ENCODE peak calls at places on chromosome 1, in seven cellular contexts. G is left ventricle myocardium inferior, O is fibroblast of lung, N is uterus, J is HL-60, V is neural progenitor cell, U is lower leg skin. A is an unnamed sample.

GRCh38 chr1:172581779-172582178 is 48.8 kb downstream of the SUCO start:
- DNase-seq in G (no peak), O (peak), N (no peak), J (no peak), V (no peak), U (no peak), A (no peak)

GRCh38 chr1:41588334-41588875 is 103.9 kb upstream of the EDN2 start:
- DNase-seq in G (no peak), O (no peak), N (no peak), J (no peak), V (no peak), U (no peak), A (no peak)

GRCh38 chr1:109996476-109996875 is 11.9 kb downstream of the AHCYL1 start:
- DNase-seq in G (no peak), O (peak), N (no peak), J (no peak), V (no peak), U (no peak), A (no peak)

GRCh38 chr1:60564196-60564595 is 490.6 kb upstream of the C1orf87 start:
- DNase-seq in G (no peak), O (no peak), N (no peak), J (no peak), V (no peak), U (no peak), A (no peak)

GRCh38 chr1:171226757-171227370 is 21.4 kb upstream of the FMO1 start:
- DNase-seq in G (no peak), O (peak), N (no peak), J (no peak), V (peak), U (peak), A (peak)

GRCh38 chr1:165580931-165581871 is 37.4 kb downstream of the LRRC52 start:
- DNase-seq in G (no peak), O (peak), N (no peak), J (no peak), V (no peak), U (no peak), A (no peak)

GRCh38 chr1:111603979-111604378 is 15.6 kb upstream of the RAP1A start:
- DNase-seq in G (no peak), O (no peak), N (no peak), J (no peak), V (no peak), U (no peak), A (no peak)

GRCh38 chr1:164188507-164188906 is 370.5 kb upstream of the PBX1 start:
- DNase-seq in G (no peak), O (no peak), N (no peak), J (no peak), V (peak), U (no peak), A (no peak)

GRCh38 chr1:114986286-114986685 is 43.3 kb upstream of the TSHB start:
- DNase-seq in G (no peak), O (no peak), N (no peak), J (no peak), V (no peak), U (no peak), A (no peak)

GRCh38 chr1:58804853-58805252 is 21.0 kb upstream of the JUN start:
- DNase-seq in G (no peak), O (no peak), N (no peak), J (no peak), V (no peak), U (no peak), A (no peak)
- TF ChIP-seq CTCF in G (no peak), O (no peak), N (no peak), J (no peak), V (no peak), U (no peak), A (no peak)

DNA sequence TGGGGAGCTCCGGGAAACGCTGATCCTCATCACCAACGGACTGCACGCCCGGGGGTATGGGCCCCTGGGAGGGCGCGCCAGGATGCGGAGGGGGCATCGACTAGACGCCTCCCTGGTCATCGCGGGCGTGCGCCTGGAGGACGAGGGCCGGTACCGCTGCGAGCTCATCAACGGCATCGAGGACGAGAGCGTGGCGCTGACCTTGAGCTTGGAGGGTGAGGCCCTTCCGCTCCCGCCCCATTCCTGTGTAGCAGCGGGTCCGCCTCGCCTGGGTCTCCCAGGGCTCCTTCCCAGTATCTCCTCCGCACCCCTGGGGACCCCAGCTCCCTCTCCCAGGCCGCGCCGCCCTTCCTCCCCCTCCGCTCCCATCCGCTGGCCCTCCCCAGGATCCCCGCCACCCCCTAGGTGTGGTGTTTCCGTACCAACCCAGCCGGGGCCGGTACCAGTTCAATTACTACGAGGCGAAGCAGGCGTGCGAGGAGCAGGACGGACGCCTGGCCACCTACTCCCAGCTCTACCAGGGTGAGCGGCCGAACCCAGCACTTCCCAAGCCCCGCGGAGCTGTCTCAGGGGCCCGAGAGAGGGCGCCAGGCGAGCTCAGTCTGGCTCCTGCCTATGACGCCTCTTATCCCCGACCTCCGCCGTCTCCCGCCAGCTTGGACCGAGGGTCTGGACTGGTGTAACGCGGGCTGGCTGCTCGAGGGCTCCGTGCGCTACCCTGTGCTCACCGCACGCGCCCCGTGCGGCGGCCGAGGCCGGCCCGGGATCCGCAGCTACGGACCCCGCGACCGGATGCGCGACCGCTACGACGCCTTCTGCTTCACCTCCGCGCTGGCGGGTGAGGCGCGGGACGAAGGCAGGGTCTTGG is 5.0 kb downstream of the HAPLN2 start:
- DNase-seq in G (peak), O (peak), N (peak), J (no peak), V (peak), U (no peak), A (peak)
- TF ChIP-seq CTCF in G (peak), O (peak), N (no peak), J (peak), V (peak), U (no peak), A (no peak)

GRCh38 chr1:45658171-45658570 is 28.2 kb downstream of the GPBP1L1 start:
- DNase-seq in G (no peak), O (no peak), N (no peak), J (no peak), V (no peak), U (no peak), A (no peak)
- TF ChIP-seq CTCF in G (no peak), O (no peak), N (no peak), J (no peak), V (no peak), U (no peak), A (no peak)

DNA sequence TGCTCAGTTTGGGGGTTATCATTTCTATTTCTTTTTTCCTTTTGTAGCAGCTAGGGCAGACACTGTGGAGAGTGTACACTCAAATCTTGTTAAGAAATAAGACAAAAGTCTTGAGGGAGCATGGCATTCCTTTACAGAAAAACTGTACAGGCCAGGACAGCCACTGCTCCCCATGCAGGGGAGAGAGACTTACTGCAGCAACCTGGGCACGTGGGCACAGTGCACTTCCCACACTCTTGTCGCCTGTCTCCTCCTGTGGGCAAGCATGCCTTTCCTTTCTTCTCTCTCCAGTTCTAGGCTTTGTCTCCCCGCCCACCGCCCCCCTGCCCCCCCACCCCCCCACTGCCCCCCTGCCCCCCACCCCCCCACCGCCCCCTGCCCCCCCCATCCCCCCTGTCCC is 51.9 kb downstream of the PHC2 start:
- DNase-seq in G (no peak), O (no peak), N (no peak), J (no peak), V (no peak), U (no peak), A (no peak)
- TF ChIP-seq CTCF in G (peak), O (peak), N (no peak), J (no peak), V (no peak), U (no peak), A (no peak)

DNA sequence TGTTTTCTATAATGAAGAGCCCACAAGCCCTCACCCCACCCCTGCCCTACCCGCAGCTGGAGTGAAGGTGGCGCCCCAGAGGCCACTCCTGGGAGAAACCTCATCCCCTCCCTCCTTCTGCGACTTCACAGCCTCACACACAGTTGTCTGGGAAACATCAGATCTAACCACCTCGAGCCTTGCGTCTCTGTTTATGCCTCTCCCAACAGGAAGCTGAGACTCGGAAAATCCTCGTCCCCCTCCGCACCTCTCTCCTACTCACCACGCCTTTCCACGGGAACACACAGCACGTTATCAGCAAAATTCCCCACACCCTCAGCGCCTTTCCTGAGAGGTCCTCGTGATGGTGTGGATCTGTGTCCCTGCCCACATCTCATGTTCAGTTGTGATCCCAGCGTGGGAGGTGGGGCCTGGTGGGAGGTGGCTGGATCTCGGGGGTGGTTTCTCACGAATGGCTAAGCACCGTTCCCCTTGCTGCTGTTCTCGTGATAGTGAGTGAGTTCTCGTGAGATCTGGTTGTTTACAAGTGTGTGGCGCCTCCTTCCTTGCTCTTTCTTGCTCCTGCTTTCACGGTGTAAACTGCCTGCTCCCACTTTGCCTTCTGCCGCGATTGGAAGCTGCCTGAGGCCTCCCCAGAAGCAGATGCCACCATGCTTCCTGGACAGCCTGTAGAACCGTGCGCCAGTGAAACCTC is 190.6 kb downstream of the KIF26B start:
- DNase-seq in G (no peak), O (no peak), N (no peak), J (no peak), V (peak), U (no peak), A (no peak)
- TF ChIP-seq CTCF in G (no peak), O (no peak), N (no peak), J (no peak), V (peak), U (no peak), A (no peak)

GRCh38 chr1:25500694-25501093 is 42.7 kb upstream of the LDLRAP1 start:
- DNase-seq in G (no peak), O (no peak), N (no peak), J (no peak), V (no peak), U (no peak), A (no peak)

GRCh38 chr1:25503551-25504426 is 39.6 kb upstream of the LDLRAP1 start:
- DNase-seq in G (peak), O (peak), N (no peak), J (no peak), V (peak), U (no peak), A (peak)

GRCh38 chr1:25502957-25503356 is 40.4 kb upstream of the LDLRAP1 start:
- DNase-seq in G (no peak), O (peak), N (no peak), J (no peak), V (no peak), U (no peak), A (no peak)

GRCh38 chr1:25504706-25505560 is 38.5 kb upstream of the LDLRAP1 start:
- DNase-seq in G (no peak), O (peak), N (no peak), J (no peak), V (no peak), U (no peak), A (no peak)

DNA sequence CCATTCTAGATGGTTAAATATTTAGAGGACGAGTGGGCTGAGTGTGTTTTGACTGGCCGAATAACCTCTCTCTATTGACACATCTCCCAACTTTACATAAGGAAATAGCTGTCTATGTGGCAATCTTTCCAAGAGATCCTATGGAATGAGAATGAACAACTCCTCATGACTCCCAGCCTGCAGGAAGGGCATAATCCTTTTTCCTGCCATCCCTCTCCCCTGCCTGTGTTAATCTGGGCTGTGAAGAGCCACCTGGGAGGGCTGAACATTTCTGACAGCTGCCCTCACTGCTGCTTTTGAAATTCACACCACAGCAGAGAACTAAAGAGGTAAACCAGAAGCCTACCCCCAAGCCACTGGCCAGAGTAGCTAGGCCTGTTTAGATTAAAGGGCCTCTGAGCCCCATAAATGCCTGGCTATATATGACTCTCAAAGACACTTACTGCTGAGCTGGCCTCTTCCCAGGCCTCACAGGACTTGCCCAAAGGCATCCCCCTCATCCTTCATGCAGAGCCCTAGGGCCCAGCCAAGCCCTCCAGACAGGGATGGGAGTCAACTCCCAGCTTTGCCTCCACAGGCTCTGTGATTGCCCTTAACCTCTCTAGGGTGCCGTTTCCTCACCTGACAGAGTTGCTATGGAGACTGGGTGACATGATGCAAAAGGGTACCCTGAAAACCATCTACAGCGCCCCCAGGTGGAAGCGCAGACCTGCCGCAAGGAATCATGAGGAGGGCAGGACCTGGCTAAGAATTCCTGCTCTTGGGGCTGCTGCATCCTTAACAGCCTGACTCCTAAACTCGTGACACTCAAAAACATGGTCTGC is 42.0 kb upstream of the LDLRAP1 start:
- DNase-seq in G (no peak), O (peak), N (no peak), J (no peak), V (peak), U (no peak), A (peak)
- TF ChIP-seq CTCF in G (peak), O (peak), N (no peak), J (no peak), V (peak), U (no peak), A (peak)

DNA sequence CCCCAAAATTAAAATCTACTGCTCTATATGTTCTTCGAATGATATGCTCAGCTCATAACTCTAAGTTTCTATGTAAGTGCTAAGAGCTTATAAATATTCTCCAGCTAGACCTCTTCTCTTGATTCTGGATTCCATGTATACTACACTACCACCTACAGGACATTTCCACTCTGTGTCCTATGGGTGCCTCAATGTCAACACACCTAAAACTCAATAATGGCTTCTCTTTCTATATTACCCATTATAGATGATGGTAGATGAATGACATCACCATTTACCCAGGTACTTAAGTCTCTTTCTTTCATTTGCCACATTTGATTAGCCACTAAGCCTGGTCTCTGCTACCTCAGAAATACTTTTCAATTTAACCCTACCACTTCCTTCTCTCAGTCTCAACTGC is 41.3 kb downstream of the TBX19 start:
- DNase-seq in G (no peak), O (peak), N (no peak), J (no peak), V (no peak), U (no peak), A (no peak)
- TF ChIP-seq CTCF in G (peak), O (peak), N (peak), J (no peak), V (no peak), U (no peak), A (no peak)

GRCh38 chr1:46556822-46557221 is 5.4 kb upstream of the KNCN start:
- DNase-seq in G (no peak), O (peak), N (no peak), J (no peak), V (no peak), U (no peak), A (no peak)
- TF ChIP-seq CTCF in G (no peak), O (no peak), N (no peak), J (no peak), V (no peak), U (no peak), A (no peak)

A was measured in endothelial cell.